ENCODE peak calls at places on chromosomes 1 and 21, in four cellular contexts. O, V, H and Q are unnamed samples. For H3K4me1, the result is how much of the 10 kb centered on the place peaks cover.

GRCh38 chr21:26379561-26379960 is 193.5 kb downstream of the CYYR1 start:
- DNase-seq in O (no peak), V (no peak), H (no peak), Q (no peak)

GRCh38 chr1:72394457-72394856 is 112.1 kb upstream of the NEGR1 start:
- DNase-seq in O (no peak), V (no peak), H (no peak), Q (no peak)

GRCh38 chr21:40465382-40465781 is 381.6 kb downstream of the DSCAM start:
- DNase-seq in O (no peak), V (no peak), H (no peak), Q (no peak)

GRCh38 chr1:12180903-12181302 is 14.1 kb downstream of the TNFRSF1B start:
- DNase-seq in O (no peak), V (no peak), H (no peak), Q (no peak)

GRCh38 chr1:58287894-58288623 is 258.5 kb downstream of the OMA1 start:
- DNase-seq in O (no peak), V (no peak), H (no peak), Q (no peak)

GRCh38 chr1:78157162-78157561 is 111.4 kb downstream of the GIPC2 start:
- DNase-seq in O (no peak), V (no peak), H (no peak), Q (no peak)

GRCh38 chr1:186617860-186618780 is 62.1 kb downstream of the PTGS2 start:
- DNase-seq in O (peak), V (no peak), H (peak), Q (peak)

GRCh38 chr1:178532392-178532791 is 19.5 kb downstream of the TEX35 start:
- DNase-seq in O (peak), V (peak), H (peak), Q (peak)

GRCh38 chr21:42289926-42290325 is 25.3 kb downstream of the TFF3 start:
- DNase-seq in O (no peak), V (no peak), H (no peak), Q (peak)

GRCh38 chr1:16719571-16720402 is 20.5 kb upstream of the RNU1-4 start:
- DNase-seq in O (no peak), V (no peak), H (peak), Q (no peak)

GRCh38 chr1:65691152-65691900 is 101.4 kb upstream of the PDE4B start:
- DNase-seq in O (no peak), V (no peak), H (no peak), Q (no peak)

GRCh38 chr1:243712890-243713425 is 137.1 kb downstream of the AKT3 start:
- DNase-seq in O (peak), V (no peak), H (no peak), Q (no peak)

GRCh38 chr1:42175314-42176054 is 10.9 kb upstream of the GUCA2A start:
- DNase-seq in O (no peak), V (no peak), H (no peak), Q (no peak)

GRCh38 chr21:38968887-38969543 is 163.3 kb downstream of the ETS2 start:
- DNase-seq in O (no peak), V (no peak), H (no peak), Q (no peak)

GRCh38 chr1:174219606-174220370 is 60.5 kb downstream of the RABGAP1L start:
- DNase-seq in O (no peak), V (no peak), H (no peak), Q (no peak)

GRCh38 chr1:221944247-221944870 is 202.5 kb upstream of the DUSP10 start:
- DNase-seq in O (no peak), V (no peak), H (no peak), Q (no peak)

GRCh38 chr1:226967665-226968064 is 27.6 kb downstream of the COQ8A start:
- DNase-seq in O (no peak), V (no peak), H (no peak), Q (no peak)

GRCh38 chr1:218463194-218464156 is 118.3 kb downstream of the TGFB2 start:
- DNase-seq in O (no peak), V (no peak), H (peak), Q (peak)

GRCh38 chr1:36151845-36152203 is 2.5 kb upstream of the TRAPPC3 start:
- DNase-seq in O (peak), V (peak), H (no peak), Q (peak)

GRCh38 chr1:36154765-36155559 is 998 bp upstream of the MAP7D1 start:
- DNase-seq in O (no peak), V (no peak), H (no peak), Q (no peak)

GRCh38 chr1:36151133-36151844 is 2.0 kb upstream of the TRAPPC3 start:
- DNase-seq in O (no peak), V (no peak), H (no peak), Q (no peak)

GRCh38 chr1:36154335-36154734 is 1.6 kb upstream of the MAP7D1 start:
- DNase-seq in O (no peak), V (no peak), H (no peak), Q (no peak)

DNA sequence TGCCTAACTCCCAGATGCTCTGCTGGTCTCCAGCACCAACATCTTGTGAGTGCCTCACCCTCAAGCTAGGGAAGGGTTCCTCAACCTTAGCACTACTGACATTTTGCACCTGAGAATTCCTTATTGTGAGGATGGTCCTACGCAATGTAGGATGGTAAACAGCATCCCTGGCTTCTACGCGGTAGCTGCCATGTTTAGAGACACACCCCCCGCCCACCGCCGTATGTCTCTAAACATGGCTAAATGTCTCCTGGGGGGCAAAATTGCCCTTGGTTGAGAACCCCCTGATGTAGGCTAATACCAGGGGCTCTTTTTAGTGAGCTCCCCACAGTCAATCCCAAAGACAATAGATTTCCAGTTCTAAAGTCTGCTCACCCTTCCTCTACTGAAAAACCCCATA is 2.5 kb upstream of the MAP7D1 start:
- DNase-seq in O (no peak), V (no peak), H (no peak), Q (no peak)
- H3K4me1 ChIP-seq in O (half or more), V (half or more), H (under half), Q (under half)

DNA sequence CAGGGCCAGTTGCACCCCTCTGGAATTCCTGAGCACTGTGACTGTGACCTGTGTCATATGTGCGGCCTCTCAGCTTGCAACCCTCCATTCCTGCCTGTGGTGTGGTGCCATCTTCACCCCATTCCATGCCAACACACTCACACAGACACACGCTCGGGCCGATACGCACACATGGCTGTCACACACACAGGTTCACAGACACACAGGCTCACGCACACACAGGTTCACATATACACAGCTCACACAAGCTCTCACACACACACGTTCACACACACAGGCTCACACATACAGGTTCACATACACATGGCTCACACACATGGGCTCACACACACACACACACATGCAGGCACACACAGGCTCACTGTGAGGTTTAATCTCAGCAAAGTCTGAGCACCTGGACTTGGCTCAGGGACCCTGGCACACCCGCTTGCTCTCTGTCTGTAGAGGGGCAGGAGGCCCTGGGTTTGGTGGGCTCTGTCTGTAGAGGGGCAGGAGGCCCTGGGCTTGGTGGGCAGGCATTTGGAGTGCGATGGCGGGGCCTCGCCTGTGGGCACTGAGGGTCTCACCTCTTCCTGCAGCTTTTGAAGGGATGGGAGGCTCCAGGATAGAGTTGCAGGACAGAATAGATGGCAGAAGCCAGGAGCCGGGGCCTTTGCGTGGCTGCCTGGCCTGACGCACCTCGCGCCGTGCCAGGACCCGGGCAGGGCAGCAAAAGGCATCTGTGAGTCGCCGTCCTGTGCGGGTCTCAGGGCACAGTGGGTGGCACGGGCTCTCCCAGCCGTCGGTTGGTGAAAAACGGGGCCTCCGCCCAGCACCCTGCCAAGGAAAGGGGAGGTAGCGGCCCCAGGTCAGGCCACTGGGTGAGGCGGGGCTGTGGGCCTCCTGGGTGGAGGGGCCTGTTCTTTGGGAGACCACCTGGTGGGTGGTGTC is 17.1 kb downstream of the COL18A1 start:
- DNase-seq in O (no peak), V (no peak), H (no peak), Q (no peak)
- H3K4me1 ChIP-seq in O (under half), V (under half), H (under half), Q (under half)

GRCh38 chr1:183975651-183976050 is 61.9 kb downstream of the COLGALT2 start:
- DNase-seq in O (no peak), V (no peak), H (no peak), Q (no peak)
- H3K4me1 ChIP-seq in O (under half), V (under half), H (under half), Q (under half)

GRCh38 chr1:107871687-107872086 is 93.3 kb downstream of the VAV3 start:
- DNase-seq in O (no peak), V (no peak), H (no peak), Q (no peak)

GRCh38 chr1:107871259-107871658 is 93.7 kb downstream of the VAV3 start:
- DNase-seq in O (no peak), V (no peak), H (no peak), Q (no peak)

GRCh38 chr1:107875689-107876088 is 89.3 kb downstream of the VAV3 start:
- DNase-seq in O (no peak), V (no peak), H (no peak), Q (no peak)

GRCh38 chr1:107877092-107877491 is 87.9 kb downstream of the VAV3 start:
- DNase-seq in O (peak), V (no peak), H (no peak), Q (no peak)

GRCh38 chr1:107874221-107874620 is 90.8 kb downstream of the VAV3 start:
- DNase-seq in O (no peak), V (no peak), H (no peak), Q (no peak)
- H3K4me1 ChIP-seq in O (under half), V (under half), H (under half), Q (under half)

GRCh38 chr1:27427329-27427728 is 34.9 kb downstream of the GPR3 start:
- DNase-seq in O (no peak), V (no peak), H (no peak), Q (no peak)
- H3K4me1 ChIP-seq in O (under half), V (under half), H (under half), Q (under half)

GRCh38 chr1:204075116-204075636 is 2.3 kb downstream of the SOX13 start:
- DNase-seq in O (no peak), V (no peak), H (no peak), Q (peak)

GRCh38 chr1:204077979-204078696 is 5.2 kb downstream of the SOX13 start:
- DNase-seq in O (peak), V (no peak), H (peak), Q (no peak)

GRCh38 chr1:204076891-204077290 is 4.0 kb downstream of the SOX13 start:
- DNase-seq in O (no peak), V (no peak), H (no peak), Q (no peak)

GRCh38 chr1:204074274-204075115 is 1.6 kb downstream of the SOX13 start:
- DNase-seq in O (peak), V (no peak), H (peak), Q (peak)

GRCh38 chr1:204075890-204076837 is 3.2 kb downstream of the SOX13 start:
- DNase-seq in O (no peak), V (no peak), H (no peak), Q (no peak)
- H3K4me1 ChIP-seq in O (under half), V (under half), H (under half), Q (under half)

DNA sequence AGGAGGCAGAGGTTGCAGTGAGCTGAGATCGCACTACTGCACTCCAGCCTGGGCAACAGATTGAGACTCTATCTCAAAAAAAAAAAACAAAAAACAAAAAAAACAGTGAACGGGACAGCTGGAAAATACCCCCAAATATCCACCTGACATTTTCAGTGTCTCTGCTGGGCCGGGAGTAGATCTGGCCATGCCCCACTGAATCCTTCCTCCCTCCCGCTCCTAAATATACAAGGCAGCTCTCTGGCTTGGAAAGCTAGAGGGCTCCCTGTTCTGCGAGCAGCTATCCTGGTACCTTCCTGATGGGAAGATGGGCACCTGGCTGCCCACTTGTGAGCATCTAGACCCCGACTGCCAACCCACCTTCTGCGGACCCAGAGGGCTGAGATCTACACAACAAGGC is 21.4 kb downstream of the SPSB1 start:
- DNase-seq in O (no peak), V (no peak), H (no peak), Q (no peak)
- H3K4me1 ChIP-seq in O (under half), V (under half), H (under half), Q (under half)

GRCh38 chr1:117633423-117633822 is 27.6 kb downstream of the TENT5C start:
- DNase-seq in O (no peak), V (no peak), H (no peak), Q (no peak)
- H3K4me1 ChIP-seq in O (under half), V (under half), H (under half), Q (under half)

DNA sequence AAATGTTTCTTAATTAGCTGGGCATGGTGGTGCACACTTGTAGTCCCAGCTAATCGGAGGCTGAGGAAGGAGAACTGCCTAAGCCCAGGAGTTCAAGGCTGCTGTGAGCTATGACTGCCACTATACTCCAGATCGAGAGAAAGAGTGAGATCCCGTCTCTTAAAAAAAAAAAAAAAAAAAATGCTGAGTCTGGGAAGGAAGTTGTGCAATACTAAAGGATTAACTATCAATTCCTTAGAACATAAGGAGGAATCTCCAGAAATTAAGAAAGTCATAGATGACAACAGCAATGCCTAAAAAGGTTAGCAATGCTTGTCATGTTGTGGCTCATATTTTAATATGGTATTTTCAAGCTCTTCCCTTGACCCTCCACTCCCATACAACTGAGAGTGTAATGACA is 5.3 kb downstream of the LUZP1 start:
- DNase-seq in O (peak), V (no peak), H (no peak), Q (no peak)
- H3K4me1 ChIP-seq in O (under half), V (under half), H (under half), Q (under half)

GRCh38 chr1:110003747-110004428 is 19.3 kb downstream of the AHCYL1 start:
- DNase-seq in O (peak), V (no peak), H (peak), Q (peak)
- H3K4me1 ChIP-seq in O (half or more), V (under half), H (under half), Q (under half)